ENCODE peak calls at places on chromosome 15, in ten cellular contexts. R is small intestine; K is GM06990; Q is T follicular helper cell; F is non-pigmented ciliary epithelial cell; B is GM20000; T is spleen; D is T-helper 22 cell; W is cardiac muscle cell; Y is activated T-cell treated with anti-CD3 and anti-CD28 coated beads, Interleukin-2, amount 50 U/mL, for 48 hours. E is an unnamed sample.

GRCh38 chr15:69648215-69648614 is 195.6 kb downstream of the RPLP1 start:
- DNase-seq in Q (no peak), R (no peak), W (peak), T (no peak), Y (peak), D (no peak), K (no peak), F (no peak), B (no peak), E (no peak)

GRCh38 chr15:48358229-48358641 is 27.0 kb downstream of the DUT start:
- DNase-seq in T (no peak), D (no peak), R (no peak), B (peak), K (no peak), Q (no peak), Y (no peak), F (no peak), W (peak), E (no peak)

GRCh38 chr15:99029358-99029871 is 21.8 kb upstream of the PGPEP1L start:
- DNase-seq in D (no peak), W (no peak), B (no peak), R (no peak), Q (no peak), Y (no peak), K (no peak), T (no peak), F (no peak), E (no peak)

GRCh38 chr15:87896926-87897325 is 359.6 kb downstream of the NTRK3 start:
- DNase-seq in T (no peak), Q (no peak), D (no peak), Y (no peak), W (no peak), K (no peak), B (no peak), F (no peak), R (no peak), E (no peak)

GRCh38 chr15:59115047-59115446 is 10.1 kb downstream of the CCNB2 start:
- DNase-seq in Q (no peak), K (no peak), D (no peak), T (no peak), B (no peak), Y (no peak), F (no peak), R (no peak), W (no peak), E (no peak)

GRCh38 chr15:77409259-77410156 is 10.4 kb downstream of the PEAK1 start:
- DNase-seq in Q (no peak), Y (no peak), T (no peak), D (no peak), R (peak), F (no peak), B (no peak), K (peak), W (no peak), E (no peak)

GRCh38 chr15:77710637-77711036 is 77.9 kb upstream of the LINGO1 start:
- DNase-seq in T (no peak), F (no peak), Y (no peak), D (no peak), Q (no peak), R (no peak), W (no peak), K (no peak), B (no peak), E (no peak)

GRCh38 chr15:31392761-31393401 is 66.2 kb downstream of the KLF13 start:
- DNase-seq in T (peak), W (peak), Q (no peak), R (peak), K (peak), D (no peak), B (peak), Y (peak), F (no peak), E (no peak)

GRCh38 chr15:45183511-45183910 is 4.3 kb downstream of the SHF start:
- DNase-seq in T (peak), F (no peak), W (no peak), Q (no peak), B (no peak), Y (no peak), K (no peak), R (no peak), D (no peak), E (no peak)

GRCh38 chr15:47844437-47844836 is 127.1 kb downstream of the SEMA6D start:
- DNase-seq in W (no peak), F (no peak), B (no peak), D (no peak), R (no peak), K (no peak), Y (no peak), T (no peak), Q (no peak), E (no peak)